ENCODE peak calls at places on chromosomes 5 and 9, in eight cellular contexts. O is astrocyte of the spinal cord, Y is cerebellum, L is LoVo, X is SW480, Z is A172, K is ELR, P is HL-60. W is an unnamed sample.

GRCh38 chr9:125654121-125654520 is 52.9 kb downstream of the MAPKAP1 start:
- DNase-seq in P (no peak), Z (no peak), K (no peak), X (no peak), O (no peak), L (no peak), Y (no peak), W (no peak)

GRCh38 chr9:98317134-98317857 is 61.8 kb upstream of the TBC1D2 start:
- DNase-seq in K (peak), L (no peak), X (no peak), O (peak), Z (peak), P (no peak), Y (peak), W (no peak)

GRCh38 chr5:31702709-31703108 is 63.8 kb downstream of the PDZD2 start:
- DNase-seq in L (no peak), X (no peak), O (no peak), P (no peak), Z (no peak), Y (no peak), K (no peak), W (no peak)

GRCh38 chr9:93598647-93599241 is 22.4 kb downstream of the PHF2 start:
- DNase-seq in X (peak), L (no peak), P (no peak), K (no peak), Z (peak), Y (no peak), O (peak), W (no peak)

GRCh38 chr5:57410374-57411320 is 72.0 kb downstream of the ACTBL2 start:
- DNase-seq in O (no peak), P (no peak), K (peak), Z (no peak), X (no peak), L (no peak), Y (no peak), W (no peak)

GRCh38 chr5:56616454-56617160 is 198.7 kb upstream of the MAP3K1 start:
- DNase-seq in X (peak), P (no peak), K (no peak), O (no peak), L (no peak), Y (no peak), Z (no peak), W (no peak)

GRCh38 chr5:173201636-173202265 is 33.3 kb downstream of the NKX2-5 start:
- DNase-seq in O (peak), Z (peak), X (peak), P (no peak), Y (no peak), K (peak), L (peak), W (no peak)

GRCh38 chr9:17219261-17219660 is 84.4 kb downstream of the CNTLN start:
- DNase-seq in O (peak), K (peak), P (no peak), L (no peak), Z (no peak), X (no peak), Y (no peak), W (no peak)

GRCh38 chr5:1729641-1730486 is 69.8 kb downstream of the MRPL36 start:
- DNase-seq in X (no peak), P (no peak), Z (no peak), Y (no peak), L (no peak), K (no peak), O (no peak), W (no peak)

GRCh38 chr5:35004200-35004599 is 43.5 kb downstream of the AGXT2 start:
- DNase-seq in O (no peak), X (no peak), L (no peak), P (no peak), Y (no peak), Z (no peak), K (no peak), W (no peak)

GRCh38 chr5:179274321-179275315 is 70.6 kb downstream of the ADAMTS2 start:
- DNase-seq in P (no peak), O (no peak), Y (no peak), X (no peak), L (no peak), K (peak), Z (no peak), W (no peak)

W was measured in GF-D8.